ENCODE peak calls at places on chromosomes 12 and 14, in four cellular contexts. K is K562, E is HCT116, S is HepG2. U is an unnamed sample. For H3K4me1, the result is how much of the 10 kb centered on the place peaks cover.

GRCh38 chr14:85517113-85517688 is 12.7 kb upstream of the FLRT2 start:
- DNase-seq in K (no peak), E (no peak), S (no peak), U (no peak)

GRCh38 chr12:116881325-116881866 is at the start of gene HRK:
- DNase-seq in K (no peak), E (no peak), S (no peak), U (no peak)

GRCh38 chr12:132300789-132301722 is 28.3 kb downstream of the GALNT9 start:
- DNase-seq in K (no peak), E (no peak), S (no peak), U (no peak)

GRCh38 chr14:53537421-53538315 is 384.5 kb upstream of the DDHD1 start:
- DNase-seq in K (no peak), E (no peak), S (no peak), U (no peak)

GRCh38 chr14:102654298-102654697 is 61.8 kb downstream of the RCOR1 start:
- DNase-seq in K (no peak), E (no peak), S (no peak), U (no peak)

GRCh38 chr12:5588231-5588995 is 156.5 kb downstream of the NTF3 start:
- DNase-seq in K (no peak), E (no peak), S (no peak), U (no peak)

GRCh38 chr14:53432378-53432802 is 279.3 kb upstream of the DDHD1 start:
- DNase-seq in K (peak), E (peak), S (peak), U (peak)

GRCh38 chr12:122090759-122091535 is 12.4 kb downstream of the MLXIP start:
- DNase-seq in K (no peak), E (no peak), S (no peak), U (no peak)

GRCh38 chr14:37594238-37594915 is 672 bp downstream of the FOXA1 start:
- DNase-seq in K (peak), E (peak), S (peak), U (peak)

GRCh38 chr12:24888813-24889212 is 60.1 kb downstream of the BCAT1 start:
- DNase-seq in K (no peak), E (no peak), S (no peak), U (no peak)

GRCh38 chr14:105201928-105202513 is 20.9 kb upstream of the NUDT14 start:
- DNase-seq in K (no peak), E (no peak), S (no peak), U (no peak)

GRCh38 chr12:12899530-12900380 is 8.4 kb downstream of the GPRC5A start:
- DNase-seq in K (no peak), E (no peak), S (no peak), U (no peak)

GRCh38 chr14:65910108-65910507 is 497.6 kb downstream of the FUT8 start:
- DNase-seq in K (no peak), E (no peak), S (no peak), U (no peak)

GRCh38 chr14:70906785-70907171 is 481 bp upstream of the PCNX1 start:
- DNase-seq in K (no peak), E (no peak), S (no peak), U (no peak)
- H3K4me1 ChIP-seq in K (under half), E (under half), S (under half), U (under half)

DNA sequence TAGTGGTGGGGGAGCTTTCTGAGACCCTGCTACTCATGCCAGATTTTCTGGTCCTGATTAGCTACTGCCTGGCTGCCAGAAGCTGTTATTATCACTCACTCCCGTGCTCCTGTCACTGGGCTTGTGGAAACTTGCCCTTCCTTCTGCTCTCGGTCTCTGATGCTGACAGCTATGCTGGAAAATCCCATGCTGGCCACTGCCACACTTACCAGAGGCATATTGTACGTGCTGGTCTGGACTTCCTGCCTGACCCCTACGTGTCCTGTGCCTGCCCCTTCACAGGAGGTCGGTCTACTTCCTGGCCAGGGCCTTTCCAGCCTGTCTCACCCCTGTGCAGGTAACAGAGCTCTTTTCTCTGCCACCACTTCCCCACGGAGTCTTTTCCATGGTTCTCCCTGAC is 149.4 kb upstream of the PLEKHG7 start:
- DNase-seq in K (no peak), E (no peak), S (no peak), U (no peak)
- TF ChIP-seq TCF7L2 in K (no peak), E (no peak), S (no peak), U (no peak)

GRCh38 chr12:104588048-104588942 is 131.5 kb downstream of the CHST11 start:
- DNase-seq in K (no peak), E (peak), S (no peak), U (no peak)
- H3K27ac ChIP-seq in K (peak), E (peak), S (no peak), U (no peak)

DNA sequence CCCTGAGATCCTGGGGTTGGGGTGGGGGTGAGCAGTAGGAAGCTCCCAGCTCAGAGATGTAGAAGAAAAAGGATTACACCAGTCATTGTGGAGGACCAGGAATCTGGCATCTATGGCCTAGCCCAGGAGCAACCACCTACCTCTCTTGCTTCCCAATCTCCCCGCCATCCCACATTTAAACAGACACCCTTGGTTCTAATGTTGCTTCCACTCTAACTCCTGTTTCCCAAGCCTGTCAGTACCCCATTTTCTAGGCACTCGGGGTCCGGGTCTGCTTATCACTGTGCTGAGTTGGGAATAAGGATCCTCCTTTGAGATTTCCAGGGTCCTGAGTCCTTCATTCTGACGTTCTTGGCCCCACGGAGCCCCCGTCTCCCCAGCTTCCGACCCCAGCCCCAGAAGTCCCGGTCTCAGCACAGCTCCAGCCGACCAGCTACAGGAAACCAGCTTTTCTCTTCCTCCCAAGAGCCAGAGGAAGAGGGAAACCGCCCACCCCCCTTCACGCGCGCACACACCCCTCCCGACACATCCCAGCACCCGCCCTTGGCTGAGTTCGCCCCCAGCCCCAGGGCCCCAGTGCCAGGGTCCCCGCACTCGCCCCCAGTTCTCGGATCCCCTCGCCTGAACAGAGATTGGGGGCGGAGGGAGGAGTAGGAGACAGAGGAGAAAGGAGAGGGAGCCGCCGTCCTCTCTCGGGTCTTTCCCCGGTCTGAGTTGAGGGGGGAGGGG is 1.2 kb downstream of the ITGA5 start:
- DNase-seq in K (peak), E (no peak), S (no peak), U (no peak)
- H3K4me1 ChIP-seq in K (half or more), E (under half), S (under half), U (under half)

GRCh38 chr14:76581592-76581991 is 179.7 kb upstream of the VASH1 start:
- DNase-seq in K (no peak), E (no peak), S (no peak), U (no peak)

GRCh38 chr14:76580399-76580798 is 180.9 kb upstream of the VASH1 start:
- DNase-seq in K (no peak), E (no peak), S (no peak), U (no peak)

GRCh38 chr14:76582447-76582846 is 178.8 kb upstream of the VASH1 start:
- DNase-seq in K (no peak), E (no peak), S (no peak), U (no peak)

GRCh38 chr14:76580967-76581366 is 180.3 kb upstream of the VASH1 start:
- DNase-seq in K (no peak), E (no peak), S (no peak), U (no peak)

DNA sequence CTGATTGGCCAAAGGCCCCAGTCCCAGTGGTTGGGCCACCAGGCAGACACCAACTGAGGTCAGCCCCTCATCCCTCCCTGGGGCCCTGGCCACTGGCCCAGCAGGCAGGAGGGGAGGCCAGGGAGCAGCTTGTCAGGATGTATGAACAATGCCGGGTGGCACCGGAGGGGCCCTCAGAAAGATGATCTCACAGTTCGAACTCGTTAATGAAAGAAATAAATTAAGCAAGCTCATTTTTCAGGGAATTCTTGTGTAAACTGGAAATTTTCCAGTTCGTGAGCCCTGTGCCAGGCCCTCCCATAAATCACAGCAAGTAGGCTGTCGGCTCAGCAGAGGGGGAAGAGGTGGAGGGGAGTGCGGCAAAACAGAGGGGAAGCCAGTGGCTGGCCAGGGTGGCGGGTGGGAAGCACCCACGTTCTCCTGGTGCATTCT is 177.0 kb upstream of the VASH1 start:
- DNase-seq in K (no peak), E (no peak), S (no peak), U (no peak)
- TF ChIP-seq TCF7L2 in K (no peak), E (no peak), S (no peak), U (no peak)

DNA sequence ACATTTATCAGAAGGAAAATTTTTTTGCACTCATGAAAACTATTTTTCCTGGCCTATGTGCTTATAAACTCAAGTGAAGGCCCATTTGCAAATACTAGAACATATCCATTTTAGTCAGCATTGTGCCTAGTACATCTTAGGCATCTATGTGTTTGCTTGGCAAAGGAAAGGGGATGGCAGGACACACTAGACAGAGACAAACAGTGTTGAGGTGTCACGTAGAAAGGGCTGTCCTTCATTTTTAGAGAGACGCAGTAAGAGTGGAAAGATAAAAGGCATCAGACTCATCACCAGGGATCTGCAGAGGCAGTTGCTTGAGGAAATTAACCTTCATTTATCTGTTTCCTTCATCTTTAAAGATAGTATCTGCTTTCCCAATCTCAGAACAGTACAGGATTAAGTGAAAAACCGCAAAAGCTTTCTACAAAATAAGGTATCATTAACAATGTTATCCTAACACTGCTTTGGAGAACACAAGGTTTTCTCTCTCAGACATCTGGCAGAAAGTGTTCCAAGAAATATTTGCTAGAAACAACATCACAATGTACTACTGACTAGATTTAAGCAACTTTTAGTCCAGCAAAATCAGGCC is 2.1 kb downstream of the YBX3 start:
- DNase-seq in K (no peak), E (no peak), S (no peak), U (no peak)
- H3K27ac ChIP-seq in K (no peak), E (peak), S (peak), U (peak)